ENCODE peak calls at places on chromosomes 5 and 9, in four cellular contexts. C is K562, T is HepG2, D is GM12878. O is an unnamed sample.

GRCh38 chr5:57684299-57684702 is 201.7 kb upstream of the ACTBL2 start:
- DNase-seq in D (no peak), C (no peak), T (no peak), O (no peak)

GRCh38 chr5:40045429-40045828 is 620.6 kb upstream of the DAB2 start:
- DNase-seq in C (no peak), T (no peak), D (no peak), O (no peak)

GRCh38 chr5:126446498-126447224 is 23.5 kb downstream of the GRAMD2B start:
- DNase-seq in D (no peak), C (no peak), T (no peak), O (no peak)

GRCh38 chr9:110655723-110656641 is 12.6 kb upstream of the MUSK start:
- DNase-seq in D (no peak), C (no peak), T (no peak), O (no peak)

GRCh38 chr5:40227366-40227765 is 452.3 kb upstream of the PTGER4 start:
- DNase-seq in T (no peak), D (no peak), C (no peak), O (no peak)

GRCh38 chr5:138459311-138459710 is 6.0 kb upstream of the EGR1 start:
- DNase-seq in T (no peak), C (no peak), D (no peak), O (no peak)

GRCh38 chr5:93677344-93678021 is 63.9 kb downstream of the POU5F2 start:
- DNase-seq in C (no peak), T (peak), D (no peak), O (no peak)

GRCh38 chr5:39547548-39548154 is 122.9 kb upstream of the DAB2 start:
- DNase-seq in C (peak), D (no peak), T (peak), O (no peak)

GRCh38 chr9:122338536-122338935 is 32.3 kb upstream of the PTGS1 start:
- DNase-seq in T (no peak), D (no peak), C (no peak), O (no peak)

GRCh38 chr5:96066386-96066719 is 104.7 kb upstream of the ELL2 start:
- DNase-seq in D (no peak), C (no peak), T (no peak), O (no peak)

GRCh38 chr9:130443840-130444492 is 795 bp upstream of the ASS1 start:
- DNase-seq in D (no peak), C (no peak), T (no peak), O (no peak)

GRCh38 chr5:54470191-54470590 is 14.7 kb downstream of the HSPB3 start:
- DNase-seq in T (no peak), D (no peak), C (no peak), O (no peak)

GRCh38 chr5:101306391-101307137 is 403.5 kb upstream of the ST8SIA4 start:
- DNase-seq in T (no peak), C (no peak), D (no peak), O (no peak)

GRCh38 chr9:103397868-103398600 is 402.9 kb downstream of the CYLC2 start:
- DNase-seq in C (peak), D (no peak), T (peak), O (peak)

GRCh38 chr5:38130346-38130745 is 128.0 kb upstream of the EGFLAM start:
- DNase-seq in T (no peak), C (no peak), D (no peak), O (no peak)

GRCh38 chr5:154474267-154474956 is 3.6 kb downstream of the HAND1 start:
- DNase-seq in C (no peak), T (no peak), D (no peak), O (no peak)

GRCh38 chr5:56534102-56534501 is 281.2 kb upstream of the MAP3K1 start:
- DNase-seq in D (no peak), T (peak), C (peak), O (no peak)

GRCh38 chr5:88502179-88503064 is 233.8 kb upstream of the TMEM161B start:
- DNase-seq in C (no peak), D (peak), T (no peak), O (no peak)

GRCh38 chr5:159678800-159679392 is 237.4 kb upstream of the ADRA1B start:
- DNase-seq in D (no peak), T (no peak), C (no peak), O (no peak)

GRCh38 chr5:111017731-111018130 is 53.8 kb upstream of the TSLP start:
- DNase-seq in C (no peak), T (no peak), D (no peak), O (no peak)

GRCh38 chr9:86285247-86285646 is 2.9 kb upstream of the ISCA1 start:
- DNase-seq in T (no peak), D (no peak), C (no peak), O (no peak)

DNA sequence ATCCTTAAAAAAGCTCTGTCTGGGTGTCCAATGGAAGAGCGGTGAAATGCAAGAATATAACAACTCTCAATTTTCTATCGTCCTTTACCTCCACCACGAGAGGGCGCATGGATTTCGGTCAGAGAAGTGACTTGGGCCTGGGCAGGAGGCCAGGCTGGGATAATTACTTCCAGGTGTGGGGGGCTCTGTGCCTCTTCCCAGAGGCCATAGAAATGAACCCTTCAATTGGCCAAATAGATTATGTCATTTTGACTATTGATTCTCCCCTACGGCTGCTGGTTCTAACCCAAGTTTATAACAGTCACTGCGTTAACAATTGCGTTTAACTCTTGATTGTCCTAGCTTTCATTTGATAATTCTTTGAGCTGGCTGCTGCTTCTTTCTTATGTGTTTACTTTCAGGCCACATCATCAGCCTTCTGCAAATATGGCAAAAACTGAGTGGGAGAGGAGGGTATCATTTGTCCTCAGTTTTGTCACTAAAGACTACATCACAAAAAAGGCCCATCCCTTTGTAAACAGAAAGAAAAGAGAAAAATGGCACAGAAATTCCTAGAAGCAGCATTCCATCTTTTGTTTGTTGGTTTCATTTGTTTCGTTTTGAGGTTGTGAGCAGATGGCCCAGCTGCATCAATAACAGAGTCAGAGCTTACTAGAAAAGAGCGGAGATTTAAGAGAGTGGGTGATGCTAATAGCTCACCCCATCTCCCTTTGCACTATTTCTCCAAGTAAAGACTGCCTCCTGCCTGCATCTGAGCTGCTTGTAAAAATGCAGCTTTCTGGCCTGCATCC is 45.4 kb upstream of the ZFR start:
- DNase-seq in D (peak), C (peak), T (peak), O (peak)
- TF ChIP-seq HDAC2 in D (no peak), C (no peak), T (no peak), O (no peak)

GRCh38 chr5:135486679-135487395 is 34.7 kb upstream of the TIFAB start:
- DNase-seq in D (no peak), T (no peak), C (no peak), O (no peak)

GRCh38 chr5:135489466-135490244 is 37.5 kb upstream of the TIFAB start:
- DNase-seq in C (no peak), T (peak), D (no peak), O (peak)

GRCh38 chr5:135487839-135488514 is 35.8 kb upstream of the TIFAB start:
- DNase-seq in C (no peak), T (no peak), D (no peak), O (no peak)

GRCh38 chr5:135490245-135491037 is 38.3 kb upstream of the TIFAB start:
- DNase-seq in D (no peak), T (no peak), C (no peak), O (peak)

DNA sequence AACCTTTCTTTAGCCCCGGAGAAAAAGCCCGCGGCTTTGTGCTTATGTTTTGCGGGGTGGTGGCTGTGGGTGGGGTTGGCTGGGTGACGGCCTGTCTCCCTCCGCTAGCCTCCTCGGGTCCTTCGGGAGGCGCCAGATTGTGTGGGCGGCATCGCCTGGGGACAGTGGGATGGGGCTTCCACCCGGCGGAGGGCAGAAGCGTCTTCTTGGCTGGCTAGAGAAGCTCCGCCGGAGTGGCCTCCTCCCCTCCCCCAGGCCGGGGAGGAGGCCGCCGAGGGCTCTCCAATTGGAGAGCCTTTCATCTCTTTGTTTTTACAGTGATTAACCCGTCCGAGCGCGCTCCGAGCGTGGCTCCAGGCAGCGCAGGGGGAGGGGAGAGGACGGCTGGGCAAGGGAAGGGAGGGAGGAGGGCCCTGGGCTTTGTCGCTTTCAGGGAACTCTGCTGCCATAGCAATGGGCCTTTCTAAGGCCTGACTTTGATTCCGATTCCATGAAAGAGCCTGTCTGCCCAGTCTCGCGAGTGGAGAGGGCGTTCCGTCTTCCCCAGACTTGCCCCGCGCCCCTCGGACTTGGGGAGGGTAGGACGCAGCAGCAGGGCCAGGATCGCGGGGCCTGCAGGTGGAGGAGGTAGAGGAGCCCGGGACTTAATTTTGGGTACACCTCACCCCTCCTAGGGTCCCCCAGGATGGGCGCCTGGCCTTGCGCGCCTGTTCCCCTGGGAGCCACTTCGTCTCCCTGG is 36.7 kb upstream of the TIFAB start:
- DNase-seq in T (peak), D (no peak), C (peak), O (peak)
- H2AFZ ChIP-seq in T (no peak), D (no peak), C (peak), O (no peak)

DNA sequence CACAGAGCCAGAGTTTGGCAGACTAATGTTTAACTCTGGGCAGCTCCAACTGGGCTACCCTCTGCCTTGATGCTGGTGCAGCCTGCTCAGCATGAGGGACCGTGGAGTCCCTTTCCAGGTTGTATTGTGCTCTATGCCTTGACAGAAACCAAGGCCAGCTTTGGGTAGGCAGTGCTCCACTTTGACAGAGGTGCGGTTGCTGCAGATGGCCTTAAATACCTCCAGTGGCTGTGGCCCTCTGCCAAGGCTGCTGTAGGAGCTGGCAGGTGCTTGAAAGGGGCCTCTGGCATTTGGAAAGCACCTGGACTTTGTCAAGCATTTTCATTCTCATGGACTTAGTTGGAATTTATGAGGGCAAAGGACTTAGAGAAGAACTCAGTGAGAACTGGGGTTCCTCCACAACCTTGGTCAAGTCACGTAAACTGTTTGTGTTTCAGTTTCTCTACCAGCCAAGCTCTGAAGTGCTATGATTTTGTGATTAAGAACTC is 249.7 kb upstream of the ZNF462 start:
- DNase-seq in C (no peak), D (no peak), T (no peak), O (no peak)
- TF ChIP-seq HDAC2 in C (no peak), D (no peak), T (no peak), O (no peak)

GRCh38 chr9:93493949-93494348 is 40.6 kb upstream of the FAM120AOS start:
- DNase-seq in D (no peak), C (no peak), T (no peak), O (no peak)
- H2AFZ ChIP-seq in D (no peak), C (no peak), T (no peak), O (no peak)

DNA sequence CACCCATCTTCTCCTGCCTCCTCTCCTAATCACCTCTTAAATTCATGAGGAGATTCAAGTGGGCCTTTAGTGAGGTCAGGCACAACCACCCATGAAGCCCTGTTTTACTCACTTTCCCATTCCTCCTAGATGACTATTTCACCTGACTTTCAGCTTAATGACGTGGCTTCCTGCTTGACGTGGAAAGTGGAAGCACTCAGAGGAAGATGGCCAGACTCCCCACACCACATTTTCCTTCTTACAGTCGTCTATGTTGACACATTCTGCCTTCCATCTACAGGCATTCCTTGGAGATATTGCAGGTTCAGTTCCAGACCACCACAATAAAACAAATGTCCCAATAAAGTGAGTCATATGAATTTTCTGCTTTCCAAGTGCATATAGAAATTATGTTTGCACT is 146.4 kb upstream of the TAS2R1 start:
- DNase-seq in T (no peak), D (no peak), C (no peak), O (no peak)
- TF ChIP-seq HDAC2 in T (no peak), D (no peak), C (no peak), O (no peak)

DNA sequence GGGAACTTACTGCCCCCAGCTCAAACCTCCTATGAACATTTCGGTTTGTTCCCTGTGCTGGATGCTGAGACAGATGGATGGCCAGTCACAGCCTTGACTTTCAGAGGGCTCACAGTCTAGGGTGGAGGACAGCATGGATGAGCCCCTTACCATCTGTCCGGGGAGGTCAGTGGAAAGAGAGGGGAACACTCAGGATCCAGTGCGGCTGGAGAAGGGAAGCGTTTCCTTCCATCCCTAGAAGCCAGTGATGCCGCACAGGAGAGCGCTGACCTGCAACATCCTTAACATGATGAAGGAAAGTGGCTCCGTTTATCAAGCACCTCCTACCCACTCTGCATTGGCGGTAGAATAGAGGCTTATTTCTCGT is 17.7 kb upstream of the ORM1 start:
- DNase-seq in C (no peak), D (no peak), T (no peak), O (no peak)
- H2AFZ ChIP-seq in C (no peak), D (no peak), T (no peak), O (no peak)

GRCh38 chr5:103919526-103919925 is 356.9 kb upstream of the NUDT12 start:
- DNase-seq in T (no peak), D (no peak), C (no peak), O (no peak)
- TF ChIP-seq HDAC2 in T (no peak), D (no peak), C (no peak), O (no peak)

GRCh38 chr9:77678136-77678535 is 30.0 kb upstream of the GNA14 start:
- DNase-seq in T (no peak), C (no peak), D (no peak), O (no peak)

GRCh38 chr9:77672183-77672582 is 24.1 kb upstream of the GNA14 start:
- DNase-seq in C (no peak), T (no peak), D (no peak), O (no peak)

GRCh38 chr9:77679088-77679487 is 31.0 kb upstream of the GNA14 start:
- DNase-seq in C (no peak), D (no peak), T (no peak), O (no peak)

GRCh38 chr9:77679696-77680359 is 31.7 kb upstream of the GNA14 start:
- DNase-seq in T (no peak), D (no peak), C (no peak), O (no peak)

GRCh38 chr9:77673912-77674791 is 26.0 kb upstream of the GNA14 start:
- DNase-seq in D (no peak), C (no peak), T (peak), O (no peak)
- H2AFZ ChIP-seq in D (no peak), C (no peak), T (no peak), O (no peak)

GRCh38 chr5:72106922-72107873 is at the start of gene MAP1B:
- DNase-seq in T (peak), D (no peak), C (peak), O (peak)
- TF ChIP-seq HDAC2 in T (peak), D (no peak), C (peak), O (peak)

DNA sequence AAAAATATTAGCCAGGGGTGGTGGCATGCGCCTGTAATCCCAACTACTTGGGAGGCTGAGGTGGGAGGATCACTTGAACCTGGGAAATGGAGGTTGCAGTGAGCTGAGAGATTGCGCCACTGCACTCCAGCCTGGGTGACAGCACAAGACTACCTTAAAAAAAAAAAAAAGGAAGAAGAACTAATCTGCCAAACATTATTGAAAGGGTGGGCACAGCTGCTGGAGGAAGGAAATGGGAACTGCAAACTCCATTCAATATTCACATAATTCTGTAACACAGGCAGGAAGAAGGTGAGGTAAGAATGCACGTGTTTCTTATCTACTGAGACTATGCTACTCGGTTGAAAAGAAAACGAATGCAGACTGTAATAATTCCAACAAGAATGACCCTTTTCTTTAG is 121.1 kb upstream of the GNA14 start:
- DNase-seq in D (no peak), T (no peak), C (no peak), O (no peak)
- H2AFZ ChIP-seq in D (no peak), T (no peak), C (no peak), O (no peak)